ENCODE peak calls at places on chromosomes 6 and 20, in eight cellular contexts. One of them, this sample, is unnamed.

GRCh38 chr6:104324305-104324704 is 535.4 kb downstream of the HACE1 start:
- DNase-seq in PC-3: no peak
- DNase-seq in lung: no peak
- DNase-seq in cardiac fibroblast: no peak
- DNase-seq in kidney epithelial cell: no peak
- DNase-seq in fibroblast of the aortic adventitia: no peak
- DNase-seq in AG10803: no peak
- DNase-seq in lower leg skin: no peak
- DNase-seq in this sample: no peak

GRCh38 chr6:165636415-165637048 is 26.5 kb downstream of the PDE10A start:
- DNase-seq in lung: no peak
- DNase-seq in fibroblast of the aortic adventitia: peak
- DNase-seq in PC-3: no peak
- DNase-seq in cardiac fibroblast: peak
- DNase-seq in lower leg skin: no peak
- DNase-seq in AG10803: peak
- DNase-seq in kidney epithelial cell: no peak
- DNase-seq in this sample: no peak

GRCh38 chr20:63567382-63568169 is 6.5 kb downstream of the HELZ2 start:
- DNase-seq in cardiac fibroblast: no peak
- DNase-seq in kidney epithelial cell: no peak
- DNase-seq in lower leg skin: no peak
- DNase-seq in fibroblast of the aortic adventitia: no peak
- DNase-seq in AG10803: no peak
- DNase-seq in PC-3: no peak
- DNase-seq in lung: peak
- DNase-seq in this sample: no peak

GRCh38 chr20:48672324-48672723 is 155.5 kb downstream of the PREX1 start:
- DNase-seq in AG10803: no peak
- DNase-seq in cardiac fibroblast: no peak
- DNase-seq in lower leg skin: no peak
- DNase-seq in lung: no peak
- DNase-seq in PC-3: no peak
- DNase-seq in fibroblast of the aortic adventitia: no peak
- DNase-seq in kidney epithelial cell: no peak
- DNase-seq in this sample: no peak

GRCh38 chr6:127532991-127533390 is 13.9 kb upstream of the MTCL3 start:
- DNase-seq in cardiac fibroblast: peak
- DNase-seq in AG10803: no peak
- DNase-seq in lung: no peak
- DNase-seq in fibroblast of the aortic adventitia: no peak
- DNase-seq in kidney epithelial cell: no peak
- DNase-seq in lower leg skin: no peak
- DNase-seq in PC-3: no peak
- DNase-seq in this sample: no peak

GRCh38 chr20:52268184-52268583 is 76.6 kb upstream of the ZFP64 start:
- DNase-seq in fibroblast of the aortic adventitia: no peak
- DNase-seq in lung: no peak
- DNase-seq in kidney epithelial cell: no peak
- DNase-seq in AG10803: peak
- DNase-seq in lower leg skin: no peak
- DNase-seq in cardiac fibroblast: no peak
- DNase-seq in PC-3: no peak
- DNase-seq in this sample: peak

GRCh38 chr20:33910529-33911327 is 83.0 kb upstream of the RALY start:
- DNase-seq in kidney epithelial cell: no peak
- DNase-seq in PC-3: no peak
- DNase-seq in fibroblast of the aortic adventitia: no peak
- DNase-seq in lung: no peak
- DNase-seq in lower leg skin: no peak
- DNase-seq in AG10803: no peak
- DNase-seq in cardiac fibroblast: no peak
- DNase-seq in this sample: no peak

GRCh38 chr20:62616728-62617621 is 25.3 kb upstream of the SLCO4A1 start:
- DNase-seq in lung: peak
- DNase-seq in lower leg skin: peak
- DNase-seq in PC-3: peak
- DNase-seq in AG10803: peak
- DNase-seq in cardiac fibroblast: peak
- DNase-seq in kidney epithelial cell: no peak
- DNase-seq in fibroblast of the aortic adventitia: peak
- DNase-seq in this sample: no peak

GRCh38 chr20:2261105-2261504 is 34.7 kb upstream of the TGM3 start:
- DNase-seq in lower leg skin: peak
- DNase-seq in AG10803: no peak
- DNase-seq in cardiac fibroblast: no peak
- DNase-seq in kidney epithelial cell: no peak
- DNase-seq in PC-3: peak
- DNase-seq in fibroblast of the aortic adventitia: peak
- DNase-seq in lung: no peak
- DNase-seq in this sample: no peak

GRCh38 chr20:62621251-62622110 is 20.8 kb upstream of the SLCO4A1 start:
- DNase-seq in kidney epithelial cell: no peak
- DNase-seq in PC-3: no peak
- DNase-seq in fibroblast of the aortic adventitia: no peak
- DNase-seq in lung: no peak
- DNase-seq in cardiac fibroblast: no peak
- DNase-seq in lower leg skin: no peak
- DNase-seq in AG10803: no peak
- DNase-seq in this sample: no peak

GRCh38 chr20:51284161-51284560 is 258.4 kb downstream of the NFATC2 start:
- DNase-seq in lung: no peak
- DNase-seq in cardiac fibroblast: peak
- DNase-seq in PC-3: peak
- DNase-seq in kidney epithelial cell: no peak
- DNase-seq in lower leg skin: no peak
- DNase-seq in AG10803: no peak
- DNase-seq in fibroblast of the aortic adventitia: no peak
- DNase-seq in this sample: no peak

GRCh38 chr20:33985280-33985679 is 8.4 kb upstream of the RALY start:
- DNase-seq in lung: no peak
- DNase-seq in lower leg skin: no peak
- DNase-seq in cardiac fibroblast: no peak
- DNase-seq in AG10803: no peak
- DNase-seq in fibroblast of the aortic adventitia: no peak
- DNase-seq in kidney epithelial cell: no peak
- DNase-seq in PC-3: no peak
- DNase-seq in this sample: no peak

GRCh38 chr6:1858191-1858590 is 248.5 kb downstream of the FOXC1 start:
- DNase-seq in AG10803: no peak
- DNase-seq in PC-3: no peak
- DNase-seq in lung: no peak
- DNase-seq in fibroblast of the aortic adventitia: peak
- DNase-seq in kidney epithelial cell: no peak
- DNase-seq in cardiac fibroblast: no peak
- DNase-seq in lower leg skin: no peak
- DNase-seq in this sample: no peak

GRCh38 chr6:17705428-17705777 is 1.3 kb downstream of the NUP153 start:
- DNase-seq in fibroblast of the aortic adventitia: peak
- DNase-seq in lower leg skin: no peak
- DNase-seq in lung: peak
- DNase-seq in PC-3: peak
- DNase-seq in AG10803: peak
- DNase-seq in kidney epithelial cell: no peak
- DNase-seq in cardiac fibroblast: peak
- DNase-seq in this sample: no peak

GRCh38 chr20:61353261-61353995 is 101.4 kb downstream of the CDH4 start:
- DNase-seq in lower leg skin: no peak
- DNase-seq in AG10803: peak
- DNase-seq in PC-3: no peak
- DNase-seq in kidney epithelial cell: peak
- DNase-seq in lung: no peak
- DNase-seq in cardiac fibroblast: peak
- DNase-seq in fibroblast of the aortic adventitia: peak
- DNase-seq in this sample: no peak

GRCh38 chr6:92708945-92709344 is 710.4 kb downstream of the EPHA7 start:
- DNase-seq in cardiac fibroblast: no peak
- DNase-seq in AG10803: no peak
- DNase-seq in lower leg skin: no peak
- DNase-seq in fibroblast of the aortic adventitia: no peak
- DNase-seq in kidney epithelial cell: no peak
- DNase-seq in PC-3: no peak
- DNase-seq in lung: no peak
- DNase-seq in this sample: no peak
- H3K4me3 ChIP-seq in cardiac fibroblast: no peak
- H3K4me3 ChIP-seq in AG10803: no peak
- H3K4me3 ChIP-seq in lower leg skin: no peak
- H3K4me3 ChIP-seq in fibroblast of the aortic adventitia: no peak
- H3K4me3 ChIP-seq in kidney epithelial cell: no peak
- H3K4me3 ChIP-seq in PC-3: no peak
- H3K4me3 ChIP-seq in lung: no peak
- H3K4me3 ChIP-seq in this sample: no peak

DNA sequence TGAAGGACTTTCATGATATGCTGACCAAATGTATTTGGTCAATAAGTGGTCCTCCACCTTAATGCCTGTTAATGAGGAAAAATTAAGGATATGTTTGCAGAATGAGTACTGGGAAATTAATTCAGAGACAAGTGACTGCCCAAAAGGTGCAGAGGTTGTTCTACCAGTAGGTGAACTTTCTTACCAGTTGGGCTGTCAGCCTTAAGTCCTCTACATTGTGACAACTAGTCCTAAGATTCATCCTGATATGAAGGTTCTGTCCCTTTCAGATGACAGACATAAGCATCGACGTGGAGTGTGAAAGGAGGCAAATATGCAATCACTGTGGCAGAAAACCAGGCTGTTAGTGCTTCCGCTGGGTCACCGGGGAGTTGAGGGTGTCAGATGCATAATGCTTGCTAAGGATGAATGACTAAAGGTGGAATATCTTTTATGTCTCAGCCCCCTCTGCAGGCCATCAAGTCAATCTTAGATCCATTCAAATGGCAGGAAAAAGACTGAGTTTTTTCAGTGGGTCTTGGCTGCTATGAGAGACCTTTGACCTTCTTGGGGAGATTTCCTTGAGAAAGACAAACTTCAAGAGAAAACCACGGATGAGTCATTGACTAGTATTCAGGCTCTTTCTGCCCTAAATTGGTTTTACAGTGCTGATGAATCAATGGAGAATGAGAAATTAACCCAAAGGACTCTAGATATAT is 226.0 kb downstream of the TPBG start:
- DNase-seq in AG10803: peak
- DNase-seq in lung: no peak
- DNase-seq in kidney epithelial cell: peak
- DNase-seq in PC-3: peak
- DNase-seq in lower leg skin: no peak
- DNase-seq in fibroblast of the aortic adventitia: peak
- DNase-seq in cardiac fibroblast: peak
- DNase-seq in this sample: peak
- TF ChIP-seq CTCF in AG10803: peak
- TF ChIP-seq CTCF in lung: no peak
- TF ChIP-seq CTCF in kidney epithelial cell: peak
- TF ChIP-seq CTCF in PC-3: peak
- TF ChIP-seq CTCF in lower leg skin: no peak
- TF ChIP-seq CTCF in fibroblast of the aortic adventitia: peak
- TF ChIP-seq CTCF in cardiac fibroblast: no peak
- TF ChIP-seq CTCF in this sample: peak

GRCh38 chr20:16729565-16730460 is at the start of gene SNRPB2:
- DNase-seq in lung: peak
- DNase-seq in PC-3: peak
- DNase-seq in AG10803: peak
- DNase-seq in lower leg skin: peak
- DNase-seq in cardiac fibroblast: peak
- DNase-seq in kidney epithelial cell: peak
- DNase-seq in fibroblast of the aortic adventitia: peak
- DNase-seq in this sample: peak

GRCh38 chr20:16732506-16733152 is 2.8 kb downstream of the SNRPB2 start:
- DNase-seq in cardiac fibroblast: peak
- DNase-seq in lower leg skin: no peak
- DNase-seq in PC-3: peak
- DNase-seq in kidney epithelial cell: no peak
- DNase-seq in AG10803: no peak
- DNase-seq in lung: no peak
- DNase-seq in fibroblast of the aortic adventitia: no peak
- DNase-seq in this sample: no peak

DNA sequence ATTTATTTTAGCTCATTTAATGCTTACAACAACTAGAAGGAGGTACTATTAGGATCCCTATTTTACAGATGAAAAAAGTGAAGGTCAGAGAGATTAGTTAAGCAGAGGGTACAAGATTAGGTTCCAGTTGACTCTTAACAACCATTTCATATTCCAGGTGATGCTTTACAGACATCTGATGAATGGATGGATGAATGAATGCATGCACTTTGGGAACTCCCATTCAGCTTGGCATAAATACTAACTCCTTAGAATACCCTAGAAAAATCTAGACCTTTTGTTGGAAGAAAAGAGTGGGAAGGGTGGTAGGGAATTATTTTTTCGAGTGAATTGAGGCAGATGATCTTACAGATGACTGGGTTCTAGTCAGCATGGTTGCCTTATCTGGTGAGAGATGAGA is 746 bp upstream of the SNRPB2 start:
- DNase-seq in lung: no peak
- DNase-seq in PC-3: no peak
- DNase-seq in AG10803: no peak
- DNase-seq in kidney epithelial cell: no peak
- DNase-seq in fibroblast of the aortic adventitia: no peak
- DNase-seq in cardiac fibroblast: no peak
- DNase-seq in lower leg skin: no peak
- DNase-seq in this sample: no peak
- H3K4me3 ChIP-seq in lung: no peak
- H3K4me3 ChIP-seq in PC-3: no peak
- H3K4me3 ChIP-seq in AG10803: no peak
- H3K4me3 ChIP-seq in kidney epithelial cell: no peak
- H3K4me3 ChIP-seq in fibroblast of the aortic adventitia: no peak
- H3K4me3 ChIP-seq in cardiac fibroblast: no peak
- H3K4me3 ChIP-seq in lower leg skin: no peak
- H3K4me3 ChIP-seq in this sample: no peak

DNA sequence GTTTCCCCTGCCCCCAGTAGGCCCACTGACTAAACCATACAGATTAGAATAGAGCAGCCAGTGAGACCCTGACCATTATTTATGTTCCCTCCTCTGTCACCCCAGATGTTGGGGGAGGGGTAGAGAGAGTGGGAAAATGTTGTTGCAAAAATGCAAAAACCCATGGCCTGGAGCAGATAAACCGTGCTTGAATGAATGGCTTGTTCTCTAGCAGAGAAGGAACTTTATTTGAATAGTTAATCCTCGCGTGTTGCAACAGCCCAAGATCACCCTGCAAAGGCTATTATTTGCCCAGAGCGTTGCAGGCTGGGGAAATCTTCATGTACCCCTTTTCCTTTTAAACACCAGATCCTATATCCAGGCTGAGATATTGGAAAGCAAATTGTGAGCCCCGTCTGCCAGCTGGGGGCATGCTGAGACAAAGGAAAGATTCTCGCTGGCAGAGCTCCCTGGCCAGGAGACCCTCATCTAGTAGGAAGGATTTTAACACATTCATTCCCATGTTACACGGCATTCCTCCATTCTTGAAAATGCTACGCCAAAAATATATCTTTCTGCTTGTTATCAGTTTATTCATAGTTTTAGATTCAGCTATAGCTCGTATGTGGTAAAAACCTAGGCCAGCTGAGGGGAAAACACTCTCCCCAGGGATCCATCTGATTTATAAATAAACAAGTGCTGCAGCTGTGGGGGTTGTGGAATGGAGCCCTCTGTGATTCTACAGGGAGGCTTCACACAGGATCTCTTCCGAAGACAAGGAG is 53.0 kb downstream of the LINC00237 start:
- DNase-seq in fibroblast of the aortic adventitia: no peak
- DNase-seq in PC-3: no peak
- DNase-seq in kidney epithelial cell: no peak
- DNase-seq in AG10803: no peak
- DNase-seq in lower leg skin: no peak
- DNase-seq in lung: no peak
- DNase-seq in cardiac fibroblast: no peak
- DNase-seq in this sample: no peak
- TF ChIP-seq CTCF in fibroblast of the aortic adventitia: no peak
- TF ChIP-seq CTCF in PC-3: peak
- TF ChIP-seq CTCF in kidney epithelial cell: no peak
- TF ChIP-seq CTCF in AG10803: no peak
- TF ChIP-seq CTCF in lower leg skin: no peak
- TF ChIP-seq CTCF in lung: no peak
- TF ChIP-seq CTCF in cardiac fibroblast: no peak
- TF ChIP-seq CTCF in this sample: no peak

This sample was measured in HFF-Myc.